ENCODE peak calls at places on chromosomes 12 and 14, in eight cellular contexts. Q, R, Y, P, B, E, G and O are unnamed samples.

GRCh38 chr12:109934026-109934425 is 34.0 kb downstream of the TCHP start:
- DNase-seq in B (no peak), P (no peak), G (no peak), Y (no peak), R (no peak), Q (no peak), E (peak; percentile 69), O (no peak)

GRCh38 chr14:69043598-69044267 is 64.6 kb upstream of the ACTN1 start:
- DNase-seq in Q (peak; percentile 19), G (no peak), P (peak; percentile 51), Y (no peak), B (no peak), R (peak; percentile 33), E (peak; percentile 72), O (peak; percentile 56)

GRCh38 chr12:14774074-14774943 is 29.0 kb downstream of the WBP11 start:
- DNase-seq in G (peak; percentile 93), Y (peak; percentile 87), B (peak; percentile 98), E (peak; percentile 96), Q (peak; percentile 94), P (peak; percentile 96), R (peak; percentile 96), O (peak; percentile 98)

GRCh38 chr14:67221248-67221981 is 19.8 kb upstream of the PALS1 start:
- DNase-seq in R (no peak), G (no peak), E (peak; percentile 73), P (no peak), Q (no peak), Y (no peak), B (no peak), O (no peak)

GRCh38 chr14:70821916-70822705 is 12.8 kb upstream of the MAP3K9 start:
- DNase-seq in R (peak; percentile 53), Y (peak; percentile 62), Q (peak; percentile 52), P (no peak), E (peak; percentile 92), B (peak; percentile 51), G (peak; percentile 46), O (peak; percentile 67)

GRCh38 chr12:109804820-109805761 is 28.1 kb downstream of the TRPV4 start:
- DNase-seq in Q (peak; percentile 68), P (peak; percentile 64), B (peak; percentile 61), G (peak; percentile 63), Y (peak; percentile 57), R (peak; percentile 53), E (peak; percentile 91), O (peak; percentile 75)

GRCh38 chr14:46686652-46687051 is 35.1 kb upstream of the RPL10L start:
- DNase-seq in B (no peak), Q (no peak), R (no peak), P (no peak), G (no peak), Y (no peak), E (no peak), O (no peak)

GRCh38 chr12:67663121-67663520 is 14.6 kb downstream of the DYRK2 start:
- DNase-seq in Q (no peak), E (peak; percentile 45), G (no peak), P (no peak), Y (no peak), B (no peak), R (no peak), O (no peak)

GRCh38 chr12:46892887-46893286 is 67.1 kb upstream of the SLC38A4 start:
- DNase-seq in P (no peak), E (peak; percentile 41), R (no peak), Q (no peak), G (no peak), B (no peak), Y (no peak), O (no peak)

GRCh38 chr12:100767950-100768349 is 26.6 kb upstream of the ANO4 start:
- DNase-seq in Y (no peak), G (no peak), P (no peak), E (no peak), R (no peak), Q (no peak), B (peak; percentile 13), O (no peak)

GRCh38 chr12:68807576-68808387 is at the start of gene MDM2:
- DNase-seq in B (peak; percentile 98), G (peak; percentile 96), E (peak; percentile 99), R (peak; percentile 93), Q (peak; percentile 95), P (peak; percentile 85), Y (peak; percentile 90), O (peak; percentile 96)

GRCh38 chr12:14264777-14265176 is 100.7 kb upstream of the ATF7IP start:
- DNase-seq in P (no peak), Y (no peak), E (no peak), G (no peak), B (no peak), Q (no peak), R (no peak), O (no peak)

GRCh38 chr12:71014180-71014785 is 93.7 kb upstream of the PTPRR start:
- DNase-seq in B (no peak), G (no peak), Q (no peak), Y (peak; percentile 23), E (no peak), P (no peak), R (no peak), O (no peak)

GRCh38 chr12:76563061-76563460 is 3.5 kb upstream of the OSBPL8 start:
- DNase-seq in P (no peak), B (no peak), G (no peak), Y (no peak), E (no peak), R (no peak), Q (no peak), O (no peak)

GRCh38 chr12:105109465-105110212 is 2.1 kb downstream of the WASHC4 start:
- DNase-seq in G (no peak), R (no peak), P (peak; percentile 6), B (no peak), Y (no peak), Q (no peak), E (no peak), O (no peak)

GRCh38 chr14:54116972-54117371 is 160.3 kb upstream of the BMP4 start:
- DNase-seq in Q (no peak), G (no peak), R (no peak), Y (no peak), B (no peak), E (peak; percentile 38), P (no peak), O (peak; percentile 57)

GRCh38 chr12:107360472-107360871 is 267.1 kb upstream of the CRY1 start:
- DNase-seq in E (no peak), B (no peak), Y (no peak), G (no peak), P (no peak), R (no peak), Q (no peak), O (no peak)

GRCh38 chr12:48177985-48178384 is 5.5 kb upstream of the CCDC184 start:
- DNase-seq in E (no peak), R (no peak), Y (no peak), Q (no peak), B (no peak), P (no peak), G (no peak), O (no peak)
- H3K27me3 ChIP-seq in E (peaks cover 45% of the 10 kb centered on the region), R (peaks cover 57% of the 10 kb centered on the region), Y (no peaks in the 10 kb centered on the region), Q (no peaks in the 10 kb centered on the region), B (peaks cover 9% of the 10 kb centered on the region), P (peaks cover 17% of the 10 kb centered on the region), G (no peaks in the 10 kb centered on the region), O (no peaks in the 10 kb centered on the region)

DNA sequence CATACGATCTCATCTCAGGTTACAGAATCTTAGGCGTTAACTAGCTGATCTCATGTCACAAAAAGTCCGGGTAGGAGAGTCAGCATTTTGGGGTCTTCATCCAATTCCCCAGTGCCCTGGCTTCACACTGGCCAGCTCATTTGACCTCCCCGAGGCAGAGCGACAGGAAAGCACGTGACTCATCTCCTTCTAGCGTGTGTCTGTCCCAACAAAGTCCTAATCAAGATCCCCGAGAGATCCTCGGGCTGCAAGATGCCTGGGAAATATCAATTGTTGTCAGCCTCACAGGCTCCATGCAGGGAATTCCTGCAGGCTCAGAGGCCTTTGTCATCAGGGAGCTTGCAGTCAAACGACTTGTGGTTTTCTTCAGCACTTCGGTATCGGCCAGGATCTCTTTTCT is 57.5 kb downstream of the ZNF664 start:
- DNase-seq in Y (no peak), R (no peak), B (no peak), Q (no peak), G (no peak), E (peak; percentile 94), P (peak; percentile 14), O (peak; percentile 34)
- H3K4me3 ChIP-seq in Y (no peak overlapping the region), R (no peak overlapping the region), B (no peak overlapping the region), Q (no peak overlapping the region), G (no peak overlapping the region), E (peak overlapping the region; percentile 41), P (no peak overlapping the region), O (no peak overlapping the region)

DNA sequence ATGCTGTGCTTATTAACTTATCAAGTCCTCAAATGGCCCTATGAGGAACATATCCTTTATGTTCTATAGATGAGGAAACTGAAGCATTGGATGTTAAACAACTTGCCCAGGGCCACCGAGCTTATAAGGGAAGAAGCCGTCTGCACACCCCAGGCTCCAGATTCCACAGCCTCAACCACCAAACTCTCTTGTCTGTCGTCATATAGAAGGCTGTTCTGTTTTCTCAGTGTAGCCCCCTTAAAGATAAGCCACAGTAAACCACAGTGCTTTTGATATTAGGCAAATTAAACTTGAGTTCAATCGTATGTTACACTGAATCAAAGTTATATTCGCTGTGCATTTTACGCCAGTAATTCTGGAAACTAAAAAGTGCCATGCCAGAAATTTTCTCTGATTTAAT is 116.7 kb downstream of the PRKCH start:
- DNase-seq in Y (no peak), P (no peak), B (no peak), Q (no peak), R (no peak), G (peak; percentile 67), E (no peak), O (no peak)
- H3K27ac ChIP-seq in Y (no peak overlapping the region), P (peak overlapping the region; percentile 57), B (peak overlapping the region; percentile 77), Q (peak overlapping the region; percentile 54), R (no peak overlapping the region), G (no peak overlapping the region), E (no peak overlapping the region), O (no peak overlapping the region)

GRCh38 chr14:77181124-77181602 is 435 bp upstream of the TMEM63C start:
- DNase-seq in P (no peak), B (no peak), Y (no peak), E (no peak), Q (no peak), G (no peak), R (no peak), O (no peak)

GRCh38 chr14:77170045-77170444 is 11.6 kb upstream of the TMEM63C start:
- DNase-seq in P (no peak), R (no peak), B (no peak), Q (no peak), G (no peak), Y (no peak), E (no peak), O (no peak)

GRCh38 chr14:77181603-77182437 is at the start of gene TMEM63C:
- DNase-seq in Y (peak; percentile 85), E (no peak), R (no peak), P (no peak), B (peak; percentile 72), Q (no peak), G (peak; percentile 39), O (peak; percentile 82)

GRCh38 chr14:77177623-77178185 is 3.9 kb upstream of the TMEM63C start:
- DNase-seq in E (no peak), Q (no peak), R (no peak), G (no peak), P (no peak), Y (no peak), B (no peak), O (no peak)

DNA sequence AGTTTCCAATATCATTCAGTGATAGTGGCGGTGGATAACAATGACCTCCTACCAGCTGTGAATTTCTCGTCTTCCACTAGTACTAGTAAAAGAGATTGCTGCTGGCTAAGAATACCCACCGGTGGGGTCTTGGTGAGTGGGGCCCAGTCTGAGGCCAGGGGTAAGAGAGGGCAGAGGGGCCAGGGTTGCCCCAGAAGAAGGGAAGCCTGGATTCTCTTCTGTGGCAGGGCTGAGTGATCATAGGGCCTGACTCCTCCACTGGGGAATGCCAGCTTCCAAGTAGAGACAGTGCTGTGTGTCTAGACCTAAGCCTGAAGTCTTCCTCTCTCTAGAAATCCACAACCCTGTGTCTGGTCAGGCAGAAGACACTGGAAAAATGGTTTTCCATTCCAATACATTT is 5.8 kb upstream of the TMEM63C start:
- DNase-seq in B (no peak), G (no peak), Q (no peak), R (no peak), Y (no peak), P (no peak), E (no peak), O (no peak)
- H3K27me3 ChIP-seq in B (no peaks in the 10 kb centered on the region), G (no peaks in the 10 kb centered on the region), Q (peaks cover 3% of the 10 kb centered on the region), R (peaks cover 9% of the 10 kb centered on the region), Y (no peaks in the 10 kb centered on the region), P (peaks cover 4% of the 10 kb centered on the region), E (no peaks in the 10 kb centered on the region), O (no peaks in the 10 kb centered on the region)